ENCODE peak calls at places on chromosomes 12 and 14, in four cellular contexts. H is upper lobe of right lung, K is fibroblast of lung, P is GM23248. A is an unnamed sample.

GRCh38 chr14:70391493-70392391 is 25.1 kb downstream of the SYNJ2BP start:
- DNase-seq in H (no peak), K (no peak), P (no peak), A (no peak)

GRCh38 chr14:54920052-54920451 is 17.4 kb upstream of the GCH1 start:
- DNase-seq in H (no peak), K (no peak), P (no peak), A (no peak)

GRCh38 chr14:105315211-105315721 is 718 bp downstream of the PACS2 start:
- DNase-seq in H (peak; percentile 77), K (peak; percentile 33), P (peak; percentile 50), A (no peak)

GRCh38 chr14:58638231-58639205 is 756 bp downstream of the DACT1 start:
- DNase-seq in H (peak; percentile 70), K (peak; percentile 57), P (peak; percentile 75), A (no peak)

GRCh38 chr12:110371408-110372055 is 32.0 kb downstream of the ANAPC7 start:
- DNase-seq in H (peak; percentile 92), K (no peak), P (no peak), A (no peak)

GRCh38 chr14:96962337-96962736 is 165.2 kb downstream of the VRK1 start:
- DNase-seq in H (no peak), K (no peak), P (no peak), A (no peak)

GRCh38 chr14:74853581-74853980 is 22.4 kb downstream of the PROX2 start:
- DNase-seq in H (no peak), K (no peak), P (peak; percentile 39), A (no peak)

GRCh38 chr14:37116933-37117844 is 55.2 kb downstream of the SLC25A21 start:
- DNase-seq in H (no peak), K (peak; percentile 75), P (peak; percentile 73), A (peak; percentile 45)

GRCh38 chr12:77625441-77625840 is 205.3 kb upstream of the NAV3 start:
- DNase-seq in H (no peak), K (peak; percentile 93), P (peak; percentile 97), A (no peak)

GRCh38 chr12:52691076-52691764 is 11.0 kb upstream of the KRT1 start:
- DNase-seq in H (no peak), K (no peak), P (peak; percentile 14), A (no peak)

GRCh38 chr12:132445884-132446471 is 44.0 kb upstream of the FBRSL1 start:
- DNase-seq in H (peak; percentile 81), K (peak; percentile 52), P (peak; percentile 82), A (no peak)

GRCh38 chr12:125330645-125331341 is 265.6 kb downstream of the AACS start:
- DNase-seq in H (peak; percentile 80), K (peak; percentile 37), P (peak; percentile 64), A (no peak)

GRCh38 chr14:28830115-28830534 is 63.5 kb downstream of the FOXG1 start:
- DNase-seq in H (no peak), K (no peak), P (no peak), A (no peak)

GRCh38 chr14:103875010-103875409 is 27.6 kb upstream of the PPP1R13B start:
- DNase-seq in H (no peak), K (no peak), P (no peak), A (no peak)

GRCh38 chr14:91545946-91546716 is 36.0 kb upstream of the PPP4R3A start:
- DNase-seq in H (no peak), K (no peak), P (no peak), A (no peak)

GRCh38 chr12:121803861-121804416 is at the start of gene SETD1B:
- DNase-seq in H (peak; percentile 83), K (peak; percentile 70), P (peak; percentile 75), A (no peak)

GRCh38 chr14:102196436-102197230 is 56.9 kb downstream of the WDR20 start:
- DNase-seq in H (no peak), K (no peak), P (no peak), A (no peak)

GRCh38 chr12:48852734-48853168 is 788 bp upstream of the DDX23 start:
- DNase-seq in H (no peak), K (no peak), P (no peak), A (no peak)

GRCh38 chr12:24226745-24227350 is 277.4 kb upstream of the SOX5 start:
- DNase-seq in H (no peak), K (peak; percentile 96), P (peak; percentile 32), A (no peak)

GRCh38 chr14:92783813-92784431 is 10.2 kb upstream of the GOLGA5 start:
- DNase-seq in H (no peak), K (peak; percentile 61), P (peak; percentile 68), A (no peak)

GRCh38 chr12:4859478-4860210 is 50.1 kb upstream of the KCNA1 start:
- DNase-seq in H (no peak), K (no peak), P (no peak), A (no peak)

GRCh38 chr14:68748691-68749090 is 44.2 kb downstream of the ZFP36L1 start:
- DNase-seq in H (no peak), K (no peak), P (no peak), A (no peak)

GRCh38 chr12:46246021-46246700 is 22.7 kb downstream of the SLC38A1 start:
- DNase-seq in H (no peak), K (no peak), P (no peak), A (no peak)

GRCh38 chr14:30131698-30132097 is 204.1 kb upstream of the PRKD1 start:
- DNase-seq in H (no peak), K (peak; percentile 2), P (no peak), A (no peak)

GRCh38 chr14:52678591-52678990 is 16.8 kb downstream of the ERO1A start:
- DNase-seq in H (no peak), K (no peak), P (no peak), A (no peak)

GRCh38 chr12:124381454-124382207 is 86.7 kb downstream of the RFLNA start:
- DNase-seq in H (peak; percentile 96), K (peak; percentile 84), P (peak; percentile 90), A (no peak)

GRCh38 chr14:21723431-21724045 is 49.9 kb upstream of the OR4E1 start:
- DNase-seq in H (no peak), K (no peak), P (peak; percentile 4), A (peak; percentile 80)

GRCh38 chr12:109331546-109331945 is 16.2 kb upstream of the MYO1H start:
- DNase-seq in H (no peak), K (no peak), P (no peak), A (no peak)

GRCh38 chr12:29448157-29448556 is 49.3 kb downstream of the OVCH1 start:
- DNase-seq in H (no peak), K (no peak), P (no peak), A (no peak)

GRCh38 chr12:88693837-88694445 is 113.7 kb upstream of the KITLG start:
- DNase-seq in H (no peak), K (peak; percentile 12), P (peak; percentile 31), A (no peak)

GRCh38 chr12:27709932-27710591 is 570 bp upstream of the MRPS35 start:
- DNase-seq in H (peak; percentile 67), K (peak; percentile 61), P (peak; percentile 73), A (peak; percentile 40)

GRCh38 chr14:50871914-50872732 is at the start of gene ABHD12B:
- DNase-seq in H (no peak), K (peak; percentile 14), P (peak; percentile 53), A (no peak)

GRCh38 chr12:93079976-93080375 is 150.9 kb upstream of the EEA1 start:
- DNase-seq in H (no peak), K (no peak), P (no peak), A (no peak)
- H3K27ac ChIP-seq in H (no peak overlapping the region), K (no peak overlapping the region), P (no peak overlapping the region), A (no peak overlapping the region)

GRCh38 chr14:82224610-82225009 is 691.0 kb upstream of the SEL1L start:
- DNase-seq in H (no peak), K (no peak), P (no peak), A (no peak)
- H3K4me3 ChIP-seq in H (no peak overlapping the region), K (no peak overlapping the region), P (no peak overlapping the region), A (no peak overlapping the region)

GRCh38 chr12:68065163-68065562 is 75.9 kb downstream of the IFNG-AS1 start:
- DNase-seq in H (no peak), K (no peak), P (no peak), A (no peak)
- H3K9me3 ChIP-seq in H (peaks cover 7% of the 10 kb centered on the region), K (no peaks in the 10 kb centered on the region), P (no peaks in the 10 kb centered on the region), A (peaks cover 3% of the 10 kb centered on the region)

GRCh38 chr12:95096378-95096777 is 23.0 kb upstream of the NR2C1 start:
- DNase-seq in H (no peak), K (no peak), P (no peak), A (no peak)
- H3K27ac ChIP-seq in H (no peak overlapping the region), K (no peak overlapping the region), P (no peak overlapping the region), A (no peak overlapping the region)

GRCh38 chr12:129871991-129872969 is 31.5 kb downstream of the TMEM132D start:
- DNase-seq in H (no peak), K (no peak), P (no peak), A (no peak)
- H3K4me3 ChIP-seq in H (no peak overlapping the region), K (no peak overlapping the region), P (no peak overlapping the region), A (no peak overlapping the region)

GRCh38 chr14:85530626-85531025 is 682 bp downstream of the FLRT2 start:
- DNase-seq in H (no peak), K (no peak), P (peak; percentile 31), A (no peak)

GRCh38 chr14:85531141-85531593 is 1.2 kb downstream of the FLRT2 start:
- DNase-seq in H (peak; percentile 67), K (peak; percentile 70), P (peak; percentile 86), A (no peak)

GRCh38 chr14:85532570-85532969 is 2.6 kb downstream of the FLRT2 start:
- DNase-seq in H (no peak), K (no peak), P (no peak), A (no peak)

GRCh38 chr14:85532981-85533820 is 3.3 kb downstream of the FLRT2 start:
- DNase-seq in H (peak; percentile 66), K (peak; percentile 85), P (peak; percentile 91), A (no peak)

DNA sequence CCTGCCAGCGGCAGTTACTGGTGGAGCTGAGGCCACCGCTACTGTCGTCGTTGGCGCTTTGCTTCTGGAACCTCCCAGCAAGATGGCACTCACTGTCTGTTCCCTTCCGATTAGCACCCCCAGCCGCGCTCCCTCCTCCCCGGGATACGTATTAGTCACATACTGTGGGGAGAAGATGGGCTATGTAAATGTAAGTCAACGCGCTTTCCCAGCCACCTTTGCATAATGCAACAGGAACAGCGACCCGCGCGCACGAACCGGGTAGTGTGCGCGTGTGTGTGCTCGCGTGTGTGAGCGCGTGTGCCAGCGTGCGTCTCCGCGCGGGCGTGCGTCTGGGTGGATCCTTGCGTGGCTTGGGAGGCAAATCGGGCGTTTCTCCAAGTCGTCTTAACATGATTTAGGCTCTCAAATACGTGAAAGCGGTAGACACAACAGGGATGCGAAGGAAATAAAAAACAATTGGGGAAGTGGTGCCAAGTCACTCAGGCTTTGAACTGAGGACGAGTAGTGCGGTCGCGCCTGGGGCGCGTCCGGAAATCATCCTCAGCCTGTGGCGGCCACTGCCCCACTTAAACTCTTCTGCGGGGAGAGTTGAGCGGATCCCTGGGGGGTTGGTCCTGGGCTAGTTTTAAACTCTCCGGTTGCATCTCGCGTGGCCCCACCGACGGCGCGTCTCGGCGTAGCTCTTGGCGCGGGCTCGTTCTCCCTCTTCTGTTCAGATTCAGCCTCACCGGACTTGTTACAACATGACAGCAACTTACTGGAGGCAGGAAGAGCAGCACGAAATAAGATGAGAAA is 1.8 kb downstream of the FLRT2 start:
- DNase-seq in H (peak; percentile 74), K (peak; percentile 73), P (peak; percentile 94), A (no peak)
- H3K9me3 ChIP-seq in H (no peaks in the 10 kb centered on the region), K (no peaks in the 10 kb centered on the region), P (no peaks in the 10 kb centered on the region), A (no peaks in the 10 kb centered on the region)

GRCh38 chr12:41924111-41924510 is 220.6 kb downstream of the GXYLT1 start:
- DNase-seq in H (no peak), K (peak; percentile 6), P (peak; percentile 12), A (no peak)
- H3K27ac ChIP-seq in H (no peak overlapping the region), K (no peak overlapping the region), P (no peak overlapping the region), A (no peak overlapping the region)

A was measured in SK-N-MC.